ENCODE peak calls at places on chromosomes 6 and 20, in five cellular contexts. O is retinal pigment epithelial cell, X is SK-N-SH, P is pancreas, Y is upper lobe of right lung. D is an unnamed sample.

GRCh38 chr6:111481836-111482235 is 1.2 kb downstream of the REV3L start:
- DNase-seq in Y (no peak), O (no peak), X (no peak), P (no peak), D (peak)

GRCh38 chr6:25748049-25748448 is 6.5 kb upstream of the SLC17A4 start:
- DNase-seq in O (no peak), X (no peak), Y (no peak), P (no peak), D (no peak)

GRCh38 chr6:170096191-170096802 is 194.6 kb downstream of the DLL1 start:
- DNase-seq in P (no peak), O (no peak), X (peak), Y (peak), D (no peak)

GRCh38 chr6:84095156-84095555 is 61.6 kb downstream of the MRAP2 start:
- DNase-seq in O (no peak), P (no peak), X (no peak), Y (no peak), D (no peak)

GRCh38 chr6:54327631-54328030 is 19.4 kb downstream of the TINAG start:
- DNase-seq in P (no peak), Y (no peak), O (no peak), X (no peak), D (no peak)

GRCh38 chr6:148370171-148370570 is 27.5 kb downstream of the SASH1 start:
- DNase-seq in P (no peak), O (no peak), X (no peak), Y (no peak), D (no peak)

GRCh38 chr20:5364997-5365597 is 48.3 kb upstream of the PROKR2 start:
- DNase-seq in P (no peak), X (no peak), Y (no peak), O (no peak), D (peak)

GRCh38 chr6:169345198-169345597 is 91.6 kb upstream of the THBS2 start:
- DNase-seq in P (no peak), O (no peak), X (no peak), Y (no peak), D (no peak)

GRCh38 chr6:160933256-160933655 is 58.3 kb upstream of the MAP3K4 start:
- DNase-seq in P (no peak), X (peak), O (no peak), Y (no peak), D (no peak)

GRCh38 chr6:159203304-159204005 is 34.3 kb downstream of the FNDC1 start:
- DNase-seq in X (no peak), Y (no peak), P (no peak), O (no peak), D (peak)

GRCh38 chr20:53839423-53840176 is 230.8 kb downstream of the BCAS1 start:
- DNase-seq in P (peak), O (no peak), X (no peak), Y (no peak), D (no peak)

GRCh38 chr20:32743237-32744112 is at the start of gene COMMD7:
- DNase-seq in Y (peak), O (peak), X (peak), P (peak), D (peak)

GRCh38 chr20:53768329-53768728 is 174.7 kb upstream of the ZNF217 start:
- DNase-seq in P (no peak), X (no peak), Y (no peak), O (no peak), D (no peak)

GRCh38 chr6:11214438-11214837 is 18.0 kb downstream of the NEDD9 start:
- DNase-seq in O (no peak), P (no peak), Y (no peak), X (no peak), D (no peak)

GRCh38 chr6:170157567-170158218 is 133.2 kb downstream of the DLL1 start:
- DNase-seq in O (no peak), X (no peak), P (no peak), Y (no peak), D (no peak)

GRCh38 chr6:26249959-26250805 is 114.8 kb upstream of the BTN3A2 start:
- DNase-seq in O (no peak), X (peak), P (no peak), Y (peak), D (peak)

GRCh38 chr6:88349511-88349910 is 183.4 kb upstream of the CNR1 start:
- DNase-seq in X (no peak), O (no peak), Y (no peak), P (no peak), D (peak)

GRCh38 chr6:53494076-53494475 is 50.8 kb downstream of the GCLC start:
- DNase-seq in Y (no peak), X (no peak), P (no peak), O (no peak), D (no peak)

GRCh38 chr6:45371924-45372582 is 5.7 kb downstream of the SUPT3H start:
- DNase-seq in X (no peak), P (no peak), O (no peak), Y (no peak), D (no peak)

GRCh38 chr20:20207872-20208271 is 155.5 kb downstream of the CFAP61 start:
- DNase-seq in Y (no peak), P (no peak), O (no peak), X (no peak), D (no peak)

GRCh38 chr6:12836009-12836408 is 119.4 kb downstream of the PHACTR1 start:
- DNase-seq in P (no peak), X (no peak), O (no peak), Y (no peak), D (no peak)

GRCh38 chr6:34459899-34460593 is 5.8 kb upstream of the PACSIN1 start:
- DNase-seq in P (no peak), O (no peak), X (peak), Y (no peak), D (peak)

GRCh38 chr20:33761698-33762250 is 30.0 kb downstream of the ZNF341 start:
- DNase-seq in Y (no peak), P (no peak), X (no peak), O (no peak), D (no peak)

GRCh38 chr6:8080338-8081151 is 16.4 kb upstream of the BLOC1S5 start:
- DNase-seq in P (no peak), O (no peak), X (no peak), Y (no peak), D (peak)

GRCh38 chr6:163814494-163815364 is 400.2 kb downstream of the QKI start:
- DNase-seq in O (no peak), P (no peak), X (no peak), Y (no peak), D (peak)

GRCh38 chr6:63560806-63561672 is 11.2 kb upstream of the LOC128125822 start:
- DNase-seq in P (no peak), Y (no peak), O (peak), X (no peak), D (peak)

DNA sequence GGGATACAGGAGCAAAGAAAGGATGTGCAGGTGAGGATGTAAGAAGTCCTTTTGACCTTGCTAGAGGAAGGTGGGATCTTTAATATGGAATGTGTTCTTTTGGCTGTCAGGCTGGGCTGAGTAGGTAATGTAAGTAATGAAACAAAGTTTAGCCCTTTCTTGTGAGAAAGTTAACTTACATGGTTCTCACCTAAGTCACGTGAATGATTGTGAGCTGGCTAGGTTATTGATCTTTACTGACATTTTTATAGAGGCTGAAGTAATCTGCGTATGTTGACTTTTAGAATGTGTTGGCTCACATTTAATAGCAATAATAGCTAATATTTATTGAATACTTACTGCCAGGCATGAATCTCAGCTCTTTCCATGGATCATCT is 2.6 kb downstream of the TOP1 start:
- DNase-seq in X (no peak), Y (no peak), P (no peak), O (no peak), D (no peak)
- H3K4me3 ChIP-seq in X (peak), Y (peak), P (no peak), O (peak), D (peak)

GRCh38 chr20:30488941-30489601 is 768.4 kb upstream of the DEFB115 start:
- DNase-seq in O (no peak), P (no peak), X (no peak), Y (no peak), D (no peak)

GRCh38 chr20:30489604-30490003 is 767.9 kb upstream of the DEFB115 start:
- DNase-seq in Y (no peak), P (no peak), O (no peak), X (no peak), D (no peak)

GRCh38 chr20:30485331-30486102 is 771.9 kb upstream of the DEFB115 start:
- DNase-seq in Y (no peak), P (no peak), X (peak), O (no peak), D (no peak)

GRCh38 chr20:30486103-30486478 is 771.4 kb upstream of the DEFB115 start:
- DNase-seq in X (no peak), P (no peak), Y (no peak), O (no peak), D (no peak)

GRCh38 chr20:30487947-30488926 is 769.2 kb upstream of the DEFB115 start:
- DNase-seq in X (no peak), P (no peak), Y (no peak), O (no peak), D (no peak)
- TF ChIP-seq CTCF in X (no peak), P (no peak), Y (no peak), O (no peak), D (no peak)

DNA sequence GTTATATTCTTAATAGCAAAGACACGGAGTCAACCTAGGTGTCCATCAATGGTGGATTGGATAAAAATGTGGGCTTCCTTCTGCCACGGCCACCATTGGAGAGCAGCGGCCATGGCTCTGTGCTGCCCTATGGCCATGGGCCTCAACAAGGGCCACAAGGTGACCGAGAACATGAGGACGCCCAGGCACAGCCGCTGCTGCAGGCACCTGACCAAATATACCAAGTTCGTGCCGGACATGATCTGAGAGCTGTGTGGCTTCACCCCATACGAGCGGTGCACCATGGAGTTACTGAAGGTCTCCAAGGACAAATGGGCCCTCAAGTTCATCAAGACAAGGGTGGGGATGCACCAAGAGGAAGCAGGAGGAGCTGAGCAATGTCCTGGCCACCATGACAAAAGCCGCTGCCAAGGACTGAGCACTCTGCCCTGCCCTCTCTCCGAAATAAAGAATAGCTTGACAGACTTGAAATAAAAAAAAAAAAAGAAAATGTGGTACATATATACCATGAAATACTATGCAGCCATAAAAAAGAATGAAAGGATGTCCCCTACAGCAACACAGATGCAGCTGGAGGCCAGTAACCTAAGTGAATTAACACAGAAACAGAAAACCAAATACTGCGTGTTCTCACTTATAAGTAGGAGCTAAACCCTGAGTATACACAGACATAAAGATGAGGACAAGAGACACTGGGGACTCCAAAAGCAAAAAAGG is 81.0 kb downstream of the FKBP5 start:
- DNase-seq in P (no peak), Y (no peak), O (no peak), X (no peak), D (no peak)
- H3K4me3 ChIP-seq in P (no peak), Y (no peak), O (no peak), X (no peak), D (no peak)

DNA sequence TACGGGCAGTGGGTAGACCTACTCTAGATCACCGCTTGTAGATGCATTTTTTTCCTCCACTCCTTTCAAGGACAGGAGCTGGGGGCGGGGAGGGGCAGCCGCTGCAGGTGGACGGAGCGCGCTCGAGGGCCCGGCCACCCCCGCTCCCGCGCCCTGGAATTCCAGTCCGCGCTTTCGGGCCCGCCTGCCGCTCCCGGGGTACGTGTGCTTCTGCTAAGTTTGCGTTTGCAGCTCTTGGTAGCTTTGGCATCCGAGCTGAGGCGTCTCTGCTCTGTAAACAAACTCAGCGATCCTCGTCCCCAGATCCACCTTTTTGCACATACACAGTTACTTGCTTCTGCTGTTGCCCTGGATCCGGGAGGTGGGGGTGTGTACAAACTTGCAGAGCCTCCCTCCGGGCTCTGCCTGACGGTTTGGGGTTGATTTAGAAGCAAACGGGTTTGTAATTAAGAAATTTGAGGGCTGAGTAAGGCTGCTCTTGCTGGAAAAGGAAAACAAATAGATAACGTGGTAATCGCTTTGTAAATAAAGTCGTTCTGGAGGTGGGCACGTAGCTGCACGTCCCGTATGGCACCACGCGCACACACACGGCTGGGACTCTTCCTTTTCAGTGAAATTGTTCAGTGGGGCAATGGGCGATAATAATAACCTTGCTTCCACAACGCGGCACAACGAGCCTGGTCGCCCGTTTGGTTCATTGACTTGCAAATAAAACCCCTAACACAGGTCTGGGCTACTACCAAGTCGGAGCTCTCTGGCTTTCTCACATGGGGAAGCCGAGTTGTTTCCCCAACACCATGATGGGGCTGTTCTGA is 998 bp upstream of the CITED2 start:
- DNase-seq in O (peak), P (peak), X (peak), Y (peak), D (peak)
- TF ChIP-seq CTCF in O (peak), P (no peak), X (peak), Y (no peak), D (no peak)

DNA sequence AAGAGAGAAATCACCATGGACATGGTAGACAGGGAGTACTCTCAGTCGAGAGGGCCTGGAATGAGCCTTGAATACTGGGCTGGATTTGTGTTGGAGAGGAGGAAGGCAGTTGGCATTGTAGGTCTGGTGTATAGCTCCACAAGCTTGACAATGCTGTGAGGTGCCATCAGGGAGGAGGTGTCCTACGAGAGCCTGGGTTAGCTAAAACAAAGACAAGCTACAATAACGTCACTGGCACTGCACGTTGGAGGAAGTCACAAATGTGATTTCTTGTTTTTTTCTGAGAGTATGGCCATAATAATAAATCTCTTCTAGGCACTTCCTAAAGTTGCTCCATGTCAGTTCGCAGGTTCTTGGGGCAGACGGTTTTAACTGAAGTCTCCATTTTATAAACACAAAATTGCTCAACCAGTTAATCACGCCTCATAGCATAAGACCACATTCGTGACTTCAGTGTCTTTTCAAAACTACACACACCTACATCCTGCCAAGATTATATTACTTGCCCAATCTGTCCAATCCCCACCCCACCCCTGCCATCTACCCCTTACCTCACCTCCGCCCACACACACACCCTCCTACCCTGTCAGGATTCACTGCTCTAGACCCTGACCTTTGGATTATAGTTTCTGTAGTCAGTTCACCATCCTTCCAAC is 4.4 kb upstream of the HLA-DMB start:
- DNase-seq in X (no peak), O (no peak), Y (no peak), P (no peak), D (no peak)
- H3K4me3 ChIP-seq in X (no peak), O (no peak), Y (no peak), P (no peak), D (no peak)

GRCh38 chr20:62667530-62668440 is 25.5 kb downstream of the SLCO4A1 start:
- DNase-seq in X (no peak), P (no peak), O (no peak), Y (no peak), D (no peak)

GRCh38 chr20:62665153-62665754 is 23.0 kb downstream of the SLCO4A1 start:
- DNase-seq in P (no peak), O (no peak), Y (no peak), X (no peak), D (no peak)

GRCh38 chr20:62665826-62666735 is 23.8 kb downstream of the SLCO4A1 start:
- DNase-seq in P (no peak), O (no peak), X (no peak), Y (no peak), D (no peak)

GRCh38 chr20:62668441-62669027 is 26.2 kb downstream of the SLCO4A1 start:
- DNase-seq in P (peak), O (no peak), Y (no peak), X (peak), D (peak)

DNA sequence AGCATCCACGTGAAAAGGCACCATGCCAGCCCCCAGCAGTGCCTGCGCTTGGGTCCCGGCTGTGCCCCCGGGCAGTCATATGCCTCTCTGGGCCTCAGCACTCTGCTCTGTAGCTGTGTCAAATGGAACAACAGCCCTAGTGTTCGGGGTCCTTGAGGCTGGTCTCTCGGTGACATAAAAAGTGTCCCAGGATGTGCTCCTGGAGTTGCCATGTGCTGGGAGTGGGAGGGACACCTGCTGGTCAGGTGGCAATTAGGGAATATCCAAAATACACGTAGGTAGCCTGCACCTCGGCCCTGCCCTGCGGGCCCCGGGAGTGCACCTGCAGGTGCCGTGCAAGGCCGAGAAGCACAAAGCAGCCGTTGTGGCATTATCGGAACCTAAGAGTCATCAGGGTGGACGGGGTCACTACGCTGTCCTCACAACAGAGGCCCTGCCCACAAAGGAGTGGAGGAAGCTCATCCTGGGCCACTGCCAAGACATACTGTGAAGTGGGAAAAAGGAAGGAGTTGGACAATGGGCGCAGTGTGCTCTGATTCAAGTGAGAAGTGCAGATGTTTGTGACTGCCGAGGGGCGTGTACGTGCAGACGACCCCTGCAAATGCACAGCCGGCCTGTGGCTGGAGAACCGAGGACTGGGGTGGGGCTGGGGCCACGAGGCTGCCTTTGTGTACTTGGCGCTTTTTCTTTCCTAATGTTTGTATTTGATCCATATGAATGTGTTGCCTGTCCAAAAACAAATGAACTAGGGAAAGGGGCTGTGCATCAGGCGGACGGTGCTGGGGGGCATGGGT is 24.6 kb downstream of the SLCO4A1 start:
- DNase-seq in O (no peak), P (no peak), X (no peak), Y (no peak), D (peak)
- TF ChIP-seq CTCF in O (no peak), P (no peak), X (no peak), Y (no peak), D (no peak)